ENCODE peak calls at places on chromosomes 12 and 14, in six cellular contexts. D is heart right ventricle; X is CD4-positive, alpha-beta memory T cell; R is cardiac muscle cell; I is vagina; H is aorta. L is an unnamed sample. For H3K4me1, the result is how much of the 10 kb centered on the place peaks cover.

GRCh38 chr14:100755649-100756048 is 29.0 kb downstream of the DLK1 start:
- DNase-seq in H (no peak), I (no peak), R (no peak), D (no peak), X (no peak), L (no peak)

GRCh38 chr12:77720258-77720657 is 110.4 kb upstream of the NAV3 start:
- DNase-seq in X (no peak), R (no peak), H (no peak), I (no peak), D (no peak), L (no peak)

GRCh38 chr12:109504068-109504467 is 26.6 kb downstream of the UBE3B start:
- DNase-seq in H (no peak), D (no peak), I (no peak), R (no peak), X (no peak), L (no peak)

GRCh38 chr12:83865431-83865830 is 1047.2 kb downstream of the SLC6A15 start:
- DNase-seq in R (no peak), H (no peak), X (no peak), D (no peak), I (no peak), L (no peak)

GRCh38 chr14:90630407-90630806 is 185.8 kb downstream of the TTC7B start:
- DNase-seq in R (peak), X (no peak), D (no peak), H (no peak), I (no peak), L (no peak)

GRCh38 chr12:105257321-105257728 is 21.4 kb upstream of the APPL2 start:
- DNase-seq in H (no peak), R (peak), X (no peak), I (no peak), D (no peak), L (no peak)

GRCh38 chr12:60494249-60494648 is 898.4 kb downstream of the SLC16A7 start:
- DNase-seq in X (no peak), H (no peak), R (peak), D (no peak), I (no peak), L (no peak)

GRCh38 chr12:102407776-102408486 is 72.4 kb downstream of the IGF1 start:
- DNase-seq in D (no peak), H (no peak), R (no peak), I (no peak), X (no peak), L (no peak)

GRCh38 chr12:5031958-5032357 is 11.7 kb upstream of the KCNA5 start:
- DNase-seq in X (no peak), I (no peak), D (no peak), H (no peak), R (no peak), L (no peak)

GRCh38 chr14:61489932-61490331 is 168.6 kb downstream of the PRKCH start:
- DNase-seq in R (peak), X (no peak), H (peak), D (peak), I (no peak), L (peak)

GRCh38 chr12:69988601-69989194 is 163.7 kb downstream of the MYRFL start:
- DNase-seq in H (no peak), D (no peak), X (no peak), I (no peak), R (peak), L (no peak)

GRCh38 chr12:129202109-129202814 is 349.0 kb downstream of the GLT1D1 start:
- DNase-seq in H (no peak), D (no peak), I (peak), X (no peak), R (no peak), L (no peak)

GRCh38 chr12:1306096-1306495 is 288.3 kb downstream of the FBXL14 start:
- DNase-seq in I (no peak), D (no peak), H (no peak), X (no peak), R (peak), L (no peak)

GRCh38 chr14:69685716-69686115 is 74.3 kb downstream of the SUSD6 start:
- DNase-seq in D (peak), H (peak), X (no peak), I (no peak), R (peak), L (peak)

GRCh38 chr12:66028388-66028787 is 102.2 kb downstream of the LLPH start:
- DNase-seq in I (no peak), R (no peak), X (no peak), D (no peak), H (no peak), L (no peak)

GRCh38 chr12:62631531-62632520 is 165.2 kb downstream of the MON2 start:
- DNase-seq in D (peak), X (no peak), R (peak), H (peak), I (no peak), L (peak)

GRCh38 chr14:65070710-65071033 is 31.6 kb downstream of the MAX start:
- DNase-seq in D (no peak), H (no peak), X (no peak), I (no peak), R (no peak), L (no peak)

GRCh38 chr12:105574056-105574715 is 243.7 kb downstream of the C12orf75 start:
- DNase-seq in I (no peak), D (no peak), H (no peak), X (no peak), R (peak), L (no peak)

GRCh38 chr14:96567289-96567899 is 65.2 kb downstream of the PAPOLA start:
- DNase-seq in R (peak), X (no peak), I (no peak), D (no peak), H (no peak), L (no peak)

GRCh38 chr14:70664698-70665447 is 23.2 kb downstream of the TTC9 start:
- DNase-seq in H (no peak), I (no peak), R (no peak), X (no peak), D (no peak), L (no peak)

GRCh38 chr12:41739066-41739465 is 405.6 kb downstream of the GXYLT1 start:
- DNase-seq in D (no peak), H (no peak), X (no peak), R (no peak), I (no peak), L (no peak)

GRCh38 chr14:84482256-84483071 is 1047.5 kb upstream of the FLRT2 start:
- DNase-seq in R (peak), X (no peak), H (no peak), D (no peak), I (no peak), L (no peak)

GRCh38 chr14:89283327-89284060 is 133.5 kb downstream of the FOXN3 start:
- DNase-seq in X (no peak), I (no peak), H (no peak), D (no peak), R (no peak), L (no peak)

GRCh38 chr14:58599145-58599544 is 38.6 kb upstream of the DACT1 start:
- DNase-seq in X (no peak), D (no peak), R (no peak), I (no peak), H (no peak), L (no peak)

GRCh38 chr14:36430662-36431084 is 89.4 kb downstream of the NKX2-1 start:
- DNase-seq in D (no peak), R (no peak), I (no peak), H (no peak), X (no peak), L (no peak)

GRCh38 chr14:68779761-68780323 is 13.0 kb downstream of the ZFP36L1 start:
- DNase-seq in D (no peak), I (peak), H (no peak), R (peak), X (peak), L (no peak)

GRCh38 chr14:36662543-36663403 is 1.1 kb downstream of the PAX9 start:
- DNase-seq in X (no peak), I (no peak), R (no peak), H (no peak), D (no peak), L (no peak)

GRCh38 chr14:105979446-105979845 is 453.1 kb downstream of the TMEM121 start:
- DNase-seq in R (no peak), H (no peak), X (no peak), I (no peak), D (no peak), L (no peak)

GRCh38 chr14:100867631-100868315 is 35.7 kb downstream of the RTL1 start:
- DNase-seq in H (peak), I (no peak), D (no peak), R (no peak), X (no peak), L (peak)

GRCh38 chr14:70780396-70781075 is 28.8 kb downstream of the MAP3K9 start:
- DNase-seq in D (peak), X (no peak), H (peak), I (no peak), R (no peak), L (no peak)

GRCh38 chr12:57090924-57091632 is 2.2 kb downstream of the NAB2 start:
- DNase-seq in D (no peak), H (peak), X (peak), R (no peak), I (no peak), L (no peak)

GRCh38 chr14:22850944-22851790 is 14.8 kb downstream of the MMP14 start:
- DNase-seq in I (no peak), D (peak), R (peak), H (peak), X (no peak), L (peak)

GRCh38 chr12:127125607-127126259 is 1141.2 kb upstream of the TMEM132C start:
- DNase-seq in R (peak), I (no peak), D (no peak), X (no peak), H (no peak), L (no peak)

GRCh38 chr12:90055071-90055470 is 346.4 kb upstream of the ATP2B1 start:
- DNase-seq in X (no peak), R (no peak), H (no peak), D (no peak), I (no peak), L (no peak)

GRCh38 chr12:123771261-123771660 is 9.2 kb downstream of the DNAH10 start:
- DNase-seq in X (no peak), H (no peak), I (no peak), D (no peak), R (no peak), L (no peak)

GRCh38 chr14:88611878-88612277 is 49.0 kb downstream of the ZC3H14 start:
- DNase-seq in H (no peak), R (no peak), D (no peak), I (no peak), X (no peak), L (no peak)

GRCh38 chr12:52530366-52530765 is 10.2 kb upstream of the KRT5 start:
- DNase-seq in X (no peak), I (no peak), D (no peak), R (no peak), H (peak), L (no peak)
- H3K27ac ChIP-seq in X (no peak), I (no peak), D (no peak), R (no peak), H (no peak), L (no peak)

GRCh38 chr14:75229576-75229922 is 49.1 kb upstream of the FOS start:
- DNase-seq in X (no peak), R (peak), H (no peak), D (no peak), I (no peak), L (no peak)
- H3K4me1 ChIP-seq in X (under half), R (under half), H (under half), D (under half), I (under half), L (under half)

GRCh38 chr14:99593971-99594841 is 9.8 kb downstream of the CCDC85C start:
- DNase-seq in R (no peak), H (no peak), D (no peak), X (no peak), I (no peak), L (peak)
- H3K27ac ChIP-seq in R (no peak), H (no peak), D (no peak), X (peak), I (no peak), L (no peak)

GRCh38 chr12:75478395-75478794 is 2.2 kb upstream of the GLIPR1 start:
- DNase-seq in I (no peak), X (peak), H (no peak), D (no peak), R (peak), L (no peak)
- H3K4me1 ChIP-seq in I (under half), X (half or more), H (under half), D (under half), R (under half), L (under half)

GRCh38 chr14:32230695-32231280 is 27.7 kb upstream of the RNU6-8 start:
- DNase-seq in R (peak), H (no peak), D (no peak), I (no peak), X (no peak), L (no peak)

GRCh38 chr14:32224731-32225377 is 21.8 kb upstream of the RNU6-8 start:
- DNase-seq in I (no peak), H (peak), D (peak), R (peak), X (no peak), L (no peak)

GRCh38 chr14:32230181-32230580 is 27.1 kb upstream of the RNU6-8 start:
- DNase-seq in H (no peak), R (peak), I (no peak), D (no peak), X (no peak), L (no peak)

GRCh38 chr14:32225378-32225920 is 22.4 kb upstream of the RNU6-8 start:
- DNase-seq in D (no peak), R (no peak), I (no peak), X (no peak), H (no peak), L (no peak)

DNA sequence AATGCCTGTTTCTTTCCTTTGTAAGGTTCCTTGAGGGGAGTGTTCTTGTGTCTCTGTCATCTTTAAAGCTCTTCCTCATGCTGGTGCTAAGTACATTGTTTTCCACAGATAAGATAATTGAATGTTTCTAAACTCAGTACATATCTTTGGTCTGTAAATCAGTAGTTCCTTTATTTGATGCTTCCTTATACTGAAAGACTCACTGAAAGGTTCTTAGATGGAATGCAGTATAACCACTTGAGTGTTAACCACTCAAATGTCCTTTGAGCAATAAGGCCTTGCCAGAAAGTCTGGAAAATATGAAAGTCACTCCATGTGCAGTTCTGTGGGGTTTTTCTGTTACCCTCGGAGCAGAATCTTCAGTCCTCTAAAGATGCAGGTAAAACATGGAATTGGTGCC is 23.0 kb upstream of the RNU6-8 start:
- DNase-seq in R (no peak), H (no peak), D (no peak), I (no peak), X (no peak), L (no peak)
- H3K27ac ChIP-seq in R (no peak), H (no peak), D (peak), I (no peak), X (no peak), L (peak)

DNA sequence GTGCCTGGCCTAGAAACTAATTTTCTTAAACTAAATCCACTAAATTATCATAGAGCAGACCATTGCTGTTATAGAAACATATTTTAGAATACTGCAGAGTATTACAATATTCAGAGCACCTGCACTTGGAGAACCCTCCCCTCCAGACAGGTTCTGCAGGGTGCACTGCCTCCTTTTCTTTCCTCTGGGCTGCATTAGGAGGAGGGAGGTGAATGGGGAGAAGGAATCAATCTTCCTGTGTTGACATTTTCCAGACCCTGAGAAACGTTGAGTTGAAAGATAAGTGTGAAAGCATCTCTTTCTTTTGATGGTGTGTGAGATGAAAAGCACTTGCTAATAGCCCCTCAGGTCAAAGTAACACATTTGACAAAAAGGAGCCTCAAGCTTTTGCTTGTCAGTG is 7.3 kb downstream of the SYNE2 start:
- DNase-seq in D (no peak), R (no peak), H (no peak), I (no peak), X (no peak), L (no peak)
- H3K4me1 ChIP-seq in D (under half), R (under half), H (under half), I (under half), X (half or more), L (under half)

L was measured in left lung.